ENCODE peak calls at places on chromosomes 11 and 22, in six cellular contexts. One of them, this sample, is unnamed.
A peak's percentile ranks its signal among the peaks of the same experiment; 100 is the strongest.

GRCh38 chr22:48135641-48136040 is 1373.2 kb downstream of the TBC1D22A start:
- DNase-seq in RWPE1: no peak
- DNase-seq in bronchial epithelial cell: no peak
- DNase-seq in upper lobe of right lung: no peak
- DNase-seq in mucosa of descending colon: no peak
- DNase-seq in GM20000: no peak
- DNase-seq in this sample: no peak

GRCh38 chr22:36194971-36195370 is 6.6 kb downstream of the APOL4 start:
- DNase-seq in GM20000: peak; percentile 51
- DNase-seq in RWPE1: no peak
- DNase-seq in upper lobe of right lung: no peak
- DNase-seq in mucosa of descending colon: peak; percentile 64
- DNase-seq in bronchial epithelial cell: peak; percentile 43
- DNase-seq in this sample: peak; percentile 67

GRCh38 chr22:38427465-38427864 is 27.5 kb downstream of the KCNJ4 start:
- DNase-seq in bronchial epithelial cell: no peak
- DNase-seq in RWPE1: no peak
- DNase-seq in mucosa of descending colon: no peak
- DNase-seq in upper lobe of right lung: no peak
- DNase-seq in GM20000: no peak
- DNase-seq in this sample: no peak

GRCh38 chr22:42472671-42473070 is 40.5 kb upstream of the NFAM1 start:
- DNase-seq in upper lobe of right lung: no peak
- DNase-seq in mucosa of descending colon: no peak
- DNase-seq in bronchial epithelial cell: no peak
- DNase-seq in RWPE1: no peak
- DNase-seq in GM20000: no peak
- DNase-seq in this sample: no peak

GRCh38 chr11:72890881-72891280 is 76.7 kb downstream of the ATG16L2 start:
- DNase-seq in upper lobe of right lung: no peak
- DNase-seq in RWPE1: no peak
- DNase-seq in GM20000: no peak
- DNase-seq in mucosa of descending colon: no peak
- DNase-seq in bronchial epithelial cell: no peak
- DNase-seq in this sample: no peak

GRCh38 chr11:12092714-12093113 is 17.7 kb upstream of the MICAL2 start:
- DNase-seq in upper lobe of right lung: no peak
- DNase-seq in GM20000: no peak
- DNase-seq in mucosa of descending colon: no peak
- DNase-seq in bronchial epithelial cell: no peak
- DNase-seq in RWPE1: no peak
- DNase-seq in this sample: no peak

GRCh38 chr11:88507771-88508557 is 170.4 kb upstream of the CTSC start:
- DNase-seq in upper lobe of right lung: no peak
- DNase-seq in bronchial epithelial cell: no peak
- DNase-seq in GM20000: no peak
- DNase-seq in RWPE1: no peak
- DNase-seq in mucosa of descending colon: peak; percentile 2
- DNase-seq in this sample: no peak

GRCh38 chr11:65036931-65037330 is 4.1 kb upstream of the SAC3D1 start:
- DNase-seq in RWPE1: no peak
- DNase-seq in upper lobe of right lung: peak; percentile 84
- DNase-seq in GM20000: no peak
- DNase-seq in bronchial epithelial cell: no peak
- DNase-seq in mucosa of descending colon: peak; percentile 56
- DNase-seq in this sample: no peak

GRCh38 chr22:19663286-19663815 is 51.0 kb upstream of the SEPTIN5 start:
- DNase-seq in upper lobe of right lung: no peak
- DNase-seq in GM20000: no peak
- DNase-seq in bronchial epithelial cell: peak; percentile 30
- DNase-seq in RWPE1: no peak
- DNase-seq in mucosa of descending colon: peak; percentile 66
- DNase-seq in this sample: no peak

GRCh38 chr11:62233730-62234129 is 8.3 kb upstream of the SCGB1D2 start:
- DNase-seq in GM20000: no peak
- DNase-seq in upper lobe of right lung: no peak
- DNase-seq in mucosa of descending colon: no peak
- DNase-seq in bronchial epithelial cell: no peak
- DNase-seq in RWPE1: no peak
- DNase-seq in this sample: no peak

GRCh38 chr11:111393096-111393495 is 14.0 kb upstream of the POU2AF1 start:
- DNase-seq in GM20000: no peak
- DNase-seq in mucosa of descending colon: no peak
- DNase-seq in RWPE1: no peak
- DNase-seq in bronchial epithelial cell: peak; percentile 43
- DNase-seq in upper lobe of right lung: no peak
- DNase-seq in this sample: no peak

GRCh38 chr11:61621917-61622585 is 41.2 kb upstream of the SYT7 start:
- DNase-seq in mucosa of descending colon: no peak
- DNase-seq in upper lobe of right lung: no peak
- DNase-seq in GM20000: no peak
- DNase-seq in RWPE1: no peak
- DNase-seq in bronchial epithelial cell: no peak
- DNase-seq in this sample: no peak

GRCh38 chr11:66848671-66849500 is 5.6 kb downstream of the RCE1 start:
- DNase-seq in bronchial epithelial cell: no peak
- DNase-seq in mucosa of descending colon: no peak
- DNase-seq in GM20000: no peak
- DNase-seq in RWPE1: no peak
- DNase-seq in upper lobe of right lung: no peak
- DNase-seq in this sample: no peak

GRCh38 chr11:12052676-12053605 is 44.5 kb upstream of the DKK3 start:
- DNase-seq in bronchial epithelial cell: no peak
- DNase-seq in RWPE1: no peak
- DNase-seq in mucosa of descending colon: no peak
- DNase-seq in GM20000: no peak
- DNase-seq in upper lobe of right lung: no peak
- DNase-seq in this sample: no peak

GRCh38 chr11:119773016-119773415 is 44.0 kb upstream of the NECTIN1 start:
- DNase-seq in bronchial epithelial cell: no peak
- DNase-seq in GM20000: no peak
- DNase-seq in mucosa of descending colon: no peak
- DNase-seq in upper lobe of right lung: peak; percentile 7
- DNase-seq in RWPE1: no peak
- DNase-seq in this sample: no peak

GRCh38 chr11:119772581-119772980 is 43.6 kb upstream of the NECTIN1 start:
- DNase-seq in mucosa of descending colon: no peak
- DNase-seq in upper lobe of right lung: peak; percentile 8
- DNase-seq in bronchial epithelial cell: no peak
- DNase-seq in GM20000: no peak
- DNase-seq in RWPE1: no peak
- DNase-seq in this sample: no peak

GRCh38 chr11:119771210-119771770 is 42.3 kb upstream of the NECTIN1 start:
- DNase-seq in RWPE1: no peak
- DNase-seq in GM20000: no peak
- DNase-seq in upper lobe of right lung: peak; percentile 0
- DNase-seq in mucosa of descending colon: no peak
- DNase-seq in bronchial epithelial cell: no peak
- DNase-seq in this sample: no peak

GRCh38 chr11:119776031-119776636 is 47.1 kb upstream of the NECTIN1 start:
- DNase-seq in RWPE1: no peak
- DNase-seq in mucosa of descending colon: no peak
- DNase-seq in upper lobe of right lung: no peak
- DNase-seq in GM20000: no peak
- DNase-seq in bronchial epithelial cell: no peak
- DNase-seq in this sample: no peak

GRCh38 chr11:119774180-119774763 is 45.3 kb upstream of the NECTIN1 start:
- DNase-seq in GM20000: no peak
- DNase-seq in RWPE1: peak; percentile 28
- DNase-seq in upper lobe of right lung: peak; percentile 36
- DNase-seq in bronchial epithelial cell: peak; percentile 13
- DNase-seq in mucosa of descending colon: peak; percentile 59
- DNase-seq in this sample: peak; percentile 63
- TF ChIP-seq CTCF in GM20000: no peak
- TF ChIP-seq CTCF in RWPE1: no peak
- TF ChIP-seq CTCF in upper lobe of right lung: no peak
- TF ChIP-seq CTCF in bronchial epithelial cell: no peak
- TF ChIP-seq CTCF in mucosa of descending colon: no peak
- TF ChIP-seq CTCF in this sample: no peak

DNA sequence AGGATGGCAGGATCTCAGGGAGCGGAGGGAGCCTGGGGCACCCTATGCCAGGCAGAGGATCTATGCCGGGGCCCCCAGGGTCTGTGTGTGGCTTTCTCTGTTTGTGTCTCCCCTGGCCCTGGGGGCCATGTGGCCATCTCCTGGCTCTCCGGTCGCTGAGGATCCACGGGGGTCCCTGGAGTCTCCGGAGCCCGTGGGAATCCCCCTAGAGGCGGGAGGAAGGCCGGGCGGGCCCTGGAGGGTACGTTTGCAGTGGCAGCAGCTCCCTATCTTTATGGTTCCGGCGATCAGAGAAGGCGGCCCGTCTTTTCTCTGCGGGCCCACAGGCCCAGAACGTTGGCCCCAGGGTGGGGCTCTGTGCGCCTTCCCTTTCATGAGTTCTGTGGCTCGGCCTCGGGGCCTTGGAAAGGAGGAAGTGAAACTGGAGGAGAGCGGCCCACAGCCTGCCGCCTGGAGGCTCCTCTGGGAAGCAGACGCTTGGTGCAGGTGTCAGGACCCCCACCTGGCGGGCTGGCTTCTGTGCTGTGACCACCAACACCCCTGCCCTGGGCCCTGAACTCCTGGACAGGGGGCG is 82.1 kb downstream of the KCNQ1 start:
- DNase-seq in bronchial epithelial cell: no peak
- DNase-seq in mucosa of descending colon: peak; percentile 84
- DNase-seq in upper lobe of right lung: peak; percentile 83
- DNase-seq in GM20000: peak; percentile 78
- DNase-seq in RWPE1: no peak
- DNase-seq in this sample: no peak
- TF ChIP-seq CTCF in bronchial epithelial cell: peak; percentile 46
- TF ChIP-seq CTCF in mucosa of descending colon: peak; percentile 29
- TF ChIP-seq CTCF in upper lobe of right lung: peak; percentile 27
- TF ChIP-seq CTCF in GM20000: no peak
- TF ChIP-seq CTCF in RWPE1: no peak
- TF ChIP-seq CTCF in this sample: no peak

GRCh38 chr11:21928834-21929233 is 264.1 kb upstream of the ANO5 start:
- DNase-seq in bronchial epithelial cell: no peak
- DNase-seq in mucosa of descending colon: no peak
- DNase-seq in upper lobe of right lung: no peak
- DNase-seq in RWPE1: no peak
- DNase-seq in GM20000: no peak
- DNase-seq in this sample: no peak

GRCh38 chr11:21931436-21932101 is 261.3 kb upstream of the ANO5 start:
- DNase-seq in mucosa of descending colon: no peak
- DNase-seq in bronchial epithelial cell: peak; percentile 21
- DNase-seq in GM20000: no peak
- DNase-seq in upper lobe of right lung: no peak
- DNase-seq in RWPE1: no peak
- DNase-seq in this sample: no peak

GRCh38 chr11:21927628-21928027 is 265.3 kb upstream of the ANO5 start:
- DNase-seq in mucosa of descending colon: no peak
- DNase-seq in bronchial epithelial cell: no peak
- DNase-seq in GM20000: no peak
- DNase-seq in RWPE1: no peak
- DNase-seq in upper lobe of right lung: no peak
- DNase-seq in this sample: no peak

GRCh38 chr11:21933095-21933494 is 259.8 kb upstream of the ANO5 start:
- DNase-seq in RWPE1: peak; percentile 4
- DNase-seq in mucosa of descending colon: no peak
- DNase-seq in GM20000: peak; percentile 6
- DNase-seq in bronchial epithelial cell: no peak
- DNase-seq in upper lobe of right lung: no peak
- DNase-seq in this sample: no peak
- TF ChIP-seq CTCF in RWPE1: peak; percentile 49
- TF ChIP-seq CTCF in mucosa of descending colon: no peak
- TF ChIP-seq CTCF in GM20000: no peak
- TF ChIP-seq CTCF in bronchial epithelial cell: peak; percentile 11
- TF ChIP-seq CTCF in upper lobe of right lung: peak; percentile 37
- TF ChIP-seq CTCF in this sample: peak; percentile 73

GRCh38 chr11:107689317-107690202 is 22.3 kb downstream of the SLN start:
- DNase-seq in upper lobe of right lung: peak; percentile 77
- DNase-seq in bronchial epithelial cell: peak; percentile 52
- DNase-seq in RWPE1: peak; percentile 64
- DNase-seq in GM20000: peak; percentile 54
- DNase-seq in mucosa of descending colon: peak; percentile 91
- DNase-seq in this sample: peak; percentile 72
- TF ChIP-seq CTCF in upper lobe of right lung: peak; percentile 71
- TF ChIP-seq CTCF in bronchial epithelial cell: peak; percentile 55
- TF ChIP-seq CTCF in RWPE1: peak; percentile 69
- TF ChIP-seq CTCF in GM20000: peak; percentile 14
- TF ChIP-seq CTCF in mucosa of descending colon: no peak
- TF ChIP-seq CTCF in this sample: peak; percentile 49

GRCh38 chr22:23243006-23243573 is 62.8 kb downstream of the BCR start:
- DNase-seq in mucosa of descending colon: no peak
- DNase-seq in RWPE1: no peak
- DNase-seq in GM20000: peak; percentile 59
- DNase-seq in bronchial epithelial cell: no peak
- DNase-seq in upper lobe of right lung: no peak
- DNase-seq in this sample: no peak
- TF ChIP-seq CTCF in mucosa of descending colon: no peak
- TF ChIP-seq CTCF in RWPE1: no peak
- TF ChIP-seq CTCF in GM20000: no peak
- TF ChIP-seq CTCF in bronchial epithelial cell: no peak
- TF ChIP-seq CTCF in upper lobe of right lung: no peak
- TF ChIP-seq CTCF in this sample: no peak

DNA sequence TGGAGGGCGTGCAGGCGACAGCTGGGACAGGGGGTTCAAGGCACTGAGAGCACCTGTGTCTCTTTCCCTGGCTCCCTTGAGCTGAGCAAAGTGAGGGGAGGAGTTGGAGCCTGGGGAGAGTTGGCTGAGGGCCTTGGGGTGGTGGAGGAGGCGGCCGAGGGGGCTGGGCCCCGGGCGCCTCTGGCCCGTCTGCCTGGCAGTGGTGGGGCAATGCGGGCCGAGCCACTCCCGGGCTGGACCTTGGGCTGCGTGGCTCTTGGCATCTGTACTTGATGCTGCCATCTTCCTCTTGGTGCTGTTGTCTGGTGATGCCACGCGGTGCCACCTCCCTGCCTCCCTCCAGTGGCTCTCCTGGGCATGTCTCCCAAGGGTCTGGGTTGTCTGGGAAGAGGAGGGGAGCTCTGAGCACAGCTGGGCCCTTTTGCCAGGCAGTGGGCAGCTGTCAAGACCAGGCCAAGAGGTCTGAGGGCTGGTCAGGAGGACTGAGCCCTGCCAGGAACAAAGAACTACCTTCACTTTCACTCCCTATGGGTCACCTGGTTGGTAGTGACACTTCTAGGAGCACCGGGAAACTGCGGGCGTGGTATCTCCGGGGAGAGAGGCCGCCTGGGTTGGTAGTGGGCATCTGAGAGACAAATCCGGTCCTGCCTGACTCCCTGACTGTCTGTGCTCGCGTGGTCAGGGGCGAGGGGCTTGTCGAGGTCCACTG is 1.3 kb downstream of the GRIK4 start:
- DNase-seq in RWPE1: no peak
- DNase-seq in upper lobe of right lung: peak; percentile 62
- DNase-seq in GM20000: no peak
- DNase-seq in bronchial epithelial cell: no peak
- DNase-seq in mucosa of descending colon: no peak
- DNase-seq in this sample: no peak
- TF ChIP-seq CTCF in RWPE1: no peak
- TF ChIP-seq CTCF in upper lobe of right lung: no peak
- TF ChIP-seq CTCF in GM20000: no peak
- TF ChIP-seq CTCF in bronchial epithelial cell: peak; percentile 12
- TF ChIP-seq CTCF in mucosa of descending colon: no peak
- TF ChIP-seq CTCF in this sample: no peak

This sample was measured in endothelial cell.